ENCODE peak calls at places on chromosomes 11 and 22, in five cellular contexts. B is GM12891, U is prostate gland, Q is stomach, S is K562. R is an unnamed sample.

GRCh38 chr11:44380820-44381219 is 70.9 kb upstream of the ALX4 start:
- DNase-seq in B (no peak), U (no peak), Q (no peak), S (no peak), R (no peak)

GRCh38 chr11:129951201-129951882 is 51.3 kb downstream of the PRDM10 start:
- DNase-seq in B (no peak), U (no peak), Q (no peak), S (no peak), R (no peak)

GRCh38 chr11:129861702-129862107 is 33.7 kb downstream of the NFRKB start:
- DNase-seq in B (no peak), U (peak; percentile 93), Q (peak; percentile 89), S (no peak), R (peak; percentile 59)

GRCh38 chr22:21898354-21898896 is 31.0 kb upstream of the MAPK1 start:
- DNase-seq in B (no peak), U (no peak), Q (no peak), S (no peak), R (no peak)

GRCh38 chr11:1832181-1832988 is 2.4 kb upstream of the SYT8 start:
- DNase-seq in B (peak; percentile 97), U (no peak), Q (peak; percentile 68), S (peak; percentile 87), R (no peak)

GRCh38 chr11:78209478-78209877 is 20.8 kb downstream of the USP35 start:
- DNase-seq in B (no peak), U (no peak), Q (no peak), S (no peak), R (no peak)

GRCh38 chr11:18115360-18116127 is 9.7 kb upstream of the SAAL1 start:
- DNase-seq in B (peak; percentile 55), U (peak; percentile 36), Q (peak; percentile 70), S (peak; percentile 77), R (no peak)

GRCh38 chr11:6438979-6439571 is 1.7 kb downstream of the HPX start:
- DNase-seq in B (no peak), U (peak; percentile 55), Q (peak; percentile 68), S (peak; percentile 33), R (peak; percentile 50)

GRCh38 chr11:106398396-106399074 is 321.1 kb downstream of the AASDHPPT start:
- DNase-seq in B (no peak), U (no peak), Q (no peak), S (no peak), R (no peak)

GRCh38 chr11:67277231-67277961 is 11.1 kb downstream of the GRK2 start:
- DNase-seq in B (peak; percentile 98), U (peak; percentile 85), Q (peak; percentile 91), S (peak; percentile 83), R (peak; percentile 77)

GRCh38 chr11:63845305-63845704 is 6.4 kb downstream of the MARK2 start:
- DNase-seq in B (no peak), U (no peak), Q (no peak), S (no peak), R (no peak)

GRCh38 chr22:22454997-22455396 is 53.5 kb downstream of the ZNF280B start:
- DNase-seq in B (no peak), U (no peak), Q (no peak), S (no peak), R (no peak)

GRCh38 chr11:105935791-105936190 is 86.2 kb downstream of the MSANTD4 start:
- DNase-seq in B (no peak), U (peak; percentile 6), Q (no peak), S (no peak), R (no peak)

GRCh38 chr22:50310209-50310722 is 2.8 kb upstream of the PLXNB2 start:
- DNase-seq in B (no peak), U (no peak), Q (no peak), S (no peak), R (no peak)

GRCh38 chr11:27722117-27722844 is 22.0 kb upstream of the BDNF start:
- DNase-seq in B (no peak), U (no peak), Q (no peak), S (no peak), R (no peak)

GRCh38 chr11:78564037-78564888 is 10.4 kb downstream of the NARS2 start:
- DNase-seq in B (no peak), U (peak; percentile 68), Q (no peak), S (peak; percentile 33), R (peak; percentile 60)

GRCh38 chr11:48013269-48013901 is 33.0 kb downstream of the PTPRJ start:
- DNase-seq in B (no peak), U (peak; percentile 27), Q (peak; percentile 80), S (no peak), R (no peak)

GRCh38 chr22:46846832-46847355 is 84.4 kb downstream of the TBC1D22A start:
- DNase-seq in B (no peak), U (no peak), Q (no peak), S (no peak), R (no peak)

GRCh38 chr11:95296621-95297025 is 65.6 kb upstream of the SESN3 start:
- DNase-seq in B (no peak), U (no peak), Q (no peak), S (no peak), R (no peak)

GRCh38 chr11:122512688-122513087 is 142.8 kb upstream of the UBASH3B start:
- DNase-seq in B (no peak), U (no peak), Q (no peak), S (no peak), R (no peak)

GRCh38 chr11:14300661-14301304 is 58.2 kb downstream of the RRAS2 start:
- DNase-seq in B (no peak), U (peak; percentile 42), Q (peak; percentile 44), S (peak; percentile 36), R (peak; percentile 66)

GRCh38 chr11:72238040-72238450 is 5.9 kb downstream of the PHOX2A start:
- DNase-seq in B (peak; percentile 97), U (no peak), Q (peak; percentile 53), S (peak; percentile 77), R (no peak)

GRCh38 chr22:46833228-46833627 is 70.8 kb downstream of the TBC1D22A start:
- DNase-seq in B (no peak), U (no peak), Q (peak; percentile 65), S (no peak), R (no peak)

GRCh38 chr11:34860518-34860917 is 55.7 kb downstream of the APIP start:
- DNase-seq in B (no peak), U (no peak), Q (no peak), S (no peak), R (no peak)

GRCh38 chr11:103947566-103947919 is 88.9 kb upstream of the DDI1 start:
- DNase-seq in B (no peak), U (no peak), Q (no peak), S (no peak), R (no peak)

GRCh38 chr11:76131142-76131541 is 75.2 kb downstream of the WNT11 start:
- DNase-seq in B (no peak), U (no peak), Q (no peak), S (no peak), R (no peak)

GRCh38 chr11:15852179-15852578 is 504.2 kb downstream of the SOX6 start:
- DNase-seq in B (no peak), U (no peak), Q (peak; percentile 34), S (peak; percentile 14), R (no peak)

GRCh38 chr11:130769782-130770565 is 146.3 kb downstream of the SNX19 start:
- DNase-seq in B (no peak), U (no peak), Q (no peak), S (no peak), R (no peak)

GRCh38 chr11:13313005-13313819 is 35.6 kb downstream of the BMAL1 start:
- DNase-seq in B (no peak), U (no peak), Q (no peak), S (no peak), R (no peak)

GRCh38 chr22:34416321-34416900 is 496.1 kb upstream of the LARGE1 start:
- DNase-seq in B (no peak), U (no peak), Q (no peak), S (no peak), R (no peak)

GRCh38 chr11:124754309-124754708 is 2.3 kb upstream of the VSIG2 start:
- DNase-seq in B (no peak), U (no peak), Q (no peak), S (no peak), R (no peak)

GRCh38 chr11:15861256-15861655 is 495.1 kb downstream of the SOX6 start:
- DNase-seq in B (no peak), U (no peak), Q (no peak), S (no peak), R (no peak)

GRCh38 chr11:134052395-134052987 is 16.4 kb upstream of the JAM3 start:
- DNase-seq in B (no peak), U (no peak), Q (no peak), S (no peak), R (no peak)

GRCh38 chr11:10623797-10624761 is 55.6 kb upstream of the LYVE1 start:
- DNase-seq in B (no peak), U (no peak), Q (no peak), S (peak; percentile 60), R (no peak)

GRCh38 chr11:37788141-37788877 is 1190.3 kb upstream of the RAG2 start:
- DNase-seq in B (no peak), U (no peak), Q (no peak), S (no peak), R (no peak)

GRCh38 chr11:57235761-57236703 is 1.0 kb downstream of the APLNR start:
- DNase-seq in B (no peak), U (no peak), Q (no peak), S (no peak), R (no peak)
- TF ChIP-seq POLR2AphosphoS5 in B (no peak), U (no peak), Q (no peak), S (no peak), R (no peak)

GRCh38 chr11:60744114-60744513 is 12.6 kb upstream of the MS4A15 start:
- DNase-seq in B (no peak), U (no peak), Q (no peak), S (no peak), R (no peak)

GRCh38 chr11:60748821-60749220 is 7.8 kb upstream of the MS4A15 start:
- DNase-seq in B (no peak), U (no peak), Q (no peak), S (no peak), R (no peak)

GRCh38 chr11:60748225-60748624 is 8.4 kb upstream of the MS4A15 start:
- DNase-seq in B (no peak), U (no peak), Q (no peak), S (no peak), R (no peak)

GRCh38 chr11:60750911-60751310 is 5.8 kb upstream of the MS4A15 start:
- DNase-seq in B (no peak), U (no peak), Q (no peak), S (no peak), R (no peak)

GRCh38 chr11:60747359-60747873 is 9.3 kb upstream of the MS4A15 start:
- DNase-seq in B (no peak), U (no peak), Q (no peak), S (no peak), R (no peak)
- TF ChIP-seq POLR2AphosphoS5 in B (no peak), U (no peak), Q (no peak), S (no peak), R (no peak)

DNA sequence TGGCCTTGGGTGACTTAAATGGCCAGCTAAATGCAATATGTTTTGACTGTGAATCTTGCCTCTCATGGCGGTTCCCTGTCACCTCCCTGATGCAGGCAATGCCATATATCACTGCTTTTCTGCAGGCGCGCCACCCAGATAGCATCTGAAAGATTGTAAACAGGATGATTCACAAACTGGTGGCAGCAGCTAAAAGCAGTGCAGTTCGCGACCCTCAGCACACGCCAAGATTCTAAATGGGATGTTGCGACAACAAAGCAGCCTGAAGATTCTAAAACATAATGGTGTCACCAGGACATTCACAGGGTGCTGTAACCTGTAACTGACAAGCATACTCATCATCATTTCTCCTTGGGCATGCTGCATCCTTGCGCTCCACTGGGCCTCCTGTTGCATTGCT is 440.4 kb upstream of the CADM1 start:
- DNase-seq in B (no peak), U (no peak), Q (no peak), S (no peak), R (no peak)
- TF ChIP-seq POLR2AphosphoS5 in B (no peak), U (no peak), Q (no peak), S (no peak), R (no peak)

GRCh38 chr22:27990879-27991278 is 71.8 kb upstream of the PITPNB start:
- DNase-seq in B (peak; percentile 55), U (no peak), Q (peak; percentile 35), S (peak; percentile 62), R (no peak)
- TF ChIP-seq POLR2AphosphoS5 in B (no peak), U (no peak), Q (no peak), S (no peak), R (no peak)

R was measured in SK-N-MC.